ENCODE peak calls at places on chromosomes 12 and 14, in five cellular contexts. One of them, this sample, is unnamed.

GRCh38 chr12:53579545-53579955 is 46.6 kb downstream of the ATF7 start:
- ATAC-seq in activated CD4-positive, CD25-positive, alpha-beta regulatory T cell treated with anti-CD3 and anti-CD28 coated beads, Interleukin-2, amount 50 U/mL, for 24 hours: no peak
- ATAC-seq in natural killer cell: no peak
- ATAC-seq in RWPE2: no peak
- ATAC-seq in foreskin keratinocyte: no peak
- ATAC-seq in this sample: no peak

GRCh38 chr14:89164168-89165074 is 252.6 kb downstream of the FOXN3 start:
- ATAC-seq in natural killer cell: peak; percentile 55
- ATAC-seq in foreskin keratinocyte: no peak
- ATAC-seq in activated CD4-positive, CD25-positive, alpha-beta regulatory T cell treated with anti-CD3 and anti-CD28 coated beads, Interleukin-2, amount 50 U/mL, for 24 hours: no peak
- ATAC-seq in RWPE2: no peak
- ATAC-seq in this sample: no peak

GRCh38 chr12:104297477-104298113 is 5.9 kb upstream of the EID3 start:
- ATAC-seq in activated CD4-positive, CD25-positive, alpha-beta regulatory T cell treated with anti-CD3 and anti-CD28 coated beads, Interleukin-2, amount 50 U/mL, for 24 hours: no peak
- ATAC-seq in foreskin keratinocyte: no peak
- ATAC-seq in RWPE2: no peak
- ATAC-seq in natural killer cell: no peak
- ATAC-seq in this sample: no peak

GRCh38 chr14:26597136-26598080 is at the start of gene NOVA1:
- ATAC-seq in natural killer cell: no peak
- ATAC-seq in activated CD4-positive, CD25-positive, alpha-beta regulatory T cell treated with anti-CD3 and anti-CD28 coated beads, Interleukin-2, amount 50 U/mL, for 24 hours: no peak
- ATAC-seq in RWPE2: peak; percentile 76
- ATAC-seq in foreskin keratinocyte: peak; percentile 82
- ATAC-seq in this sample: peak; percentile 44

GRCh38 chr12:105955608-105955931 is 183.2 kb downstream of the NUAK1 start:
- ATAC-seq in natural killer cell: no peak
- ATAC-seq in RWPE2: no peak
- ATAC-seq in activated CD4-positive, CD25-positive, alpha-beta regulatory T cell treated with anti-CD3 and anti-CD28 coated beads, Interleukin-2, amount 50 U/mL, for 24 hours: no peak
- ATAC-seq in foreskin keratinocyte: no peak
- ATAC-seq in this sample: no peak

GRCh38 chr12:78863482-78864427 is 819 bp upstream of the SYT1 start:
- ATAC-seq in foreskin keratinocyte: peak; percentile 84
- ATAC-seq in activated CD4-positive, CD25-positive, alpha-beta regulatory T cell treated with anti-CD3 and anti-CD28 coated beads, Interleukin-2, amount 50 U/mL, for 24 hours: peak; percentile 9
- ATAC-seq in natural killer cell: no peak
- ATAC-seq in RWPE2: peak; percentile 80
- ATAC-seq in this sample: peak; percentile 48

GRCh38 chr12:106149096-106149784 is 10.5 kb upstream of the NUAK1 start:
- ATAC-seq in RWPE2: peak; percentile 58
- ATAC-seq in foreskin keratinocyte: peak; percentile 54
- ATAC-seq in activated CD4-positive, CD25-positive, alpha-beta regulatory T cell treated with anti-CD3 and anti-CD28 coated beads, Interleukin-2, amount 50 U/mL, for 24 hours: no peak
- ATAC-seq in natural killer cell: no peak
- ATAC-seq in this sample: no peak

GRCh38 chr12:100668939-100669536 is 95.6 kb downstream of the GAS2L3 start:
- ATAC-seq in foreskin keratinocyte: peak; percentile 94
- ATAC-seq in natural killer cell: no peak
- ATAC-seq in RWPE2: peak; percentile 93
- ATAC-seq in activated CD4-positive, CD25-positive, alpha-beta regulatory T cell treated with anti-CD3 and anti-CD28 coated beads, Interleukin-2, amount 50 U/mL, for 24 hours: peak; percentile 41
- ATAC-seq in this sample: peak; percentile 46

GRCh38 chr12:88579572-88579940 is 715 bp downstream of the KITLG start:
- ATAC-seq in activated CD4-positive, CD25-positive, alpha-beta regulatory T cell treated with anti-CD3 and anti-CD28 coated beads, Interleukin-2, amount 50 U/mL, for 24 hours: no peak
- ATAC-seq in foreskin keratinocyte: peak; percentile 33
- ATAC-seq in natural killer cell: no peak
- ATAC-seq in RWPE2: peak; percentile 50
- ATAC-seq in this sample: peak; percentile 54

GRCh38 chr12:121328620-121329019 is 23.6 kb downstream of the ANAPC5 start:
- ATAC-seq in activated CD4-positive, CD25-positive, alpha-beta regulatory T cell treated with anti-CD3 and anti-CD28 coated beads, Interleukin-2, amount 50 U/mL, for 24 hours: no peak
- ATAC-seq in natural killer cell: no peak
- ATAC-seq in foreskin keratinocyte: no peak
- ATAC-seq in RWPE2: no peak
- ATAC-seq in this sample: no peak

GRCh38 chr12:92538970-92539749 is 163.6 kb upstream of the PLEKHG7 start:
- ATAC-seq in activated CD4-positive, CD25-positive, alpha-beta regulatory T cell treated with anti-CD3 and anti-CD28 coated beads, Interleukin-2, amount 50 U/mL, for 24 hours: peak; percentile 65
- ATAC-seq in natural killer cell: peak; percentile 66
- ATAC-seq in foreskin keratinocyte: peak; percentile 80
- ATAC-seq in RWPE2: peak; percentile 94
- ATAC-seq in this sample: peak; percentile 78

GRCh38 chr14:101315802-101316296 is 245.4 kb upstream of the DIO3 start:
- ATAC-seq in foreskin keratinocyte: no peak
- ATAC-seq in activated CD4-positive, CD25-positive, alpha-beta regulatory T cell treated with anti-CD3 and anti-CD28 coated beads, Interleukin-2, amount 50 U/mL, for 24 hours: no peak
- ATAC-seq in natural killer cell: no peak
- ATAC-seq in RWPE2: no peak
- ATAC-seq in this sample: no peak

GRCh38 chr12:31557707-31558106 is 33.2 kb downstream of the DENND5B start:
- ATAC-seq in activated CD4-positive, CD25-positive, alpha-beta regulatory T cell treated with anti-CD3 and anti-CD28 coated beads, Interleukin-2, amount 50 U/mL, for 24 hours: no peak
- ATAC-seq in RWPE2: no peak
- ATAC-seq in foreskin keratinocyte: no peak
- ATAC-seq in natural killer cell: no peak
- ATAC-seq in this sample: no peak

GRCh38 chr12:13941258-13942249 is 39.8 kb downstream of the GRIN2B start:
- ATAC-seq in activated CD4-positive, CD25-positive, alpha-beta regulatory T cell treated with anti-CD3 and anti-CD28 coated beads, Interleukin-2, amount 50 U/mL, for 24 hours: peak; percentile 28
- ATAC-seq in foreskin keratinocyte: peak; percentile 83
- ATAC-seq in RWPE2: peak; percentile 67
- ATAC-seq in natural killer cell: no peak
- ATAC-seq in this sample: peak; percentile 84

GRCh38 chr12:25424186-25424854 is 128.8 kb downstream of the LMNTD1 start:
- ATAC-seq in RWPE2: no peak
- ATAC-seq in natural killer cell: no peak
- ATAC-seq in foreskin keratinocyte: no peak
- ATAC-seq in activated CD4-positive, CD25-positive, alpha-beta regulatory T cell treated with anti-CD3 and anti-CD28 coated beads, Interleukin-2, amount 50 U/mL, for 24 hours: no peak
- ATAC-seq in this sample: no peak

GRCh38 chr14:96354246-96354645 is 8.9 kb downstream of the ATG2B start:
- ATAC-seq in RWPE2: no peak
- ATAC-seq in activated CD4-positive, CD25-positive, alpha-beta regulatory T cell treated with anti-CD3 and anti-CD28 coated beads, Interleukin-2, amount 50 U/mL, for 24 hours: no peak
- ATAC-seq in foreskin keratinocyte: no peak
- ATAC-seq in natural killer cell: no peak
- ATAC-seq in this sample: no peak

GRCh38 chr14:91727121-91727520 is 4.8 kb downstream of the CATSPERB start:
- ATAC-seq in foreskin keratinocyte: no peak
- ATAC-seq in RWPE2: no peak
- ATAC-seq in natural killer cell: no peak
- ATAC-seq in activated CD4-positive, CD25-positive, alpha-beta regulatory T cell treated with anti-CD3 and anti-CD28 coated beads, Interleukin-2, amount 50 U/mL, for 24 hours: no peak
- ATAC-seq in this sample: no peak

GRCh38 chr14:56137842-56138241 is 19.6 kb downstream of the PELI2 start:
- ATAC-seq in natural killer cell: no peak
- ATAC-seq in activated CD4-positive, CD25-positive, alpha-beta regulatory T cell treated with anti-CD3 and anti-CD28 coated beads, Interleukin-2, amount 50 U/mL, for 24 hours: no peak
- ATAC-seq in RWPE2: no peak
- ATAC-seq in foreskin keratinocyte: no peak
- ATAC-seq in this sample: no peak

GRCh38 chr12:98990648-98991047 is 345.6 kb downstream of the APAF1 start:
- ATAC-seq in foreskin keratinocyte: peak; percentile 24
- ATAC-seq in activated CD4-positive, CD25-positive, alpha-beta regulatory T cell treated with anti-CD3 and anti-CD28 coated beads, Interleukin-2, amount 50 U/mL, for 24 hours: no peak
- ATAC-seq in RWPE2: no peak
- ATAC-seq in natural killer cell: no peak
- ATAC-seq in this sample: peak; percentile 75

GRCh38 chr14:93759781-93760307 is 28.4 kb downstream of the PRIMA1 start:
- ATAC-seq in activated CD4-positive, CD25-positive, alpha-beta regulatory T cell treated with anti-CD3 and anti-CD28 coated beads, Interleukin-2, amount 50 U/mL, for 24 hours: no peak
- ATAC-seq in natural killer cell: no peak
- ATAC-seq in RWPE2: no peak
- ATAC-seq in foreskin keratinocyte: no peak
- ATAC-seq in this sample: no peak

GRCh38 chr12:28217805-28218204 is 27.5 kb downstream of the CCDC91 start:
- ATAC-seq in activated CD4-positive, CD25-positive, alpha-beta regulatory T cell treated with anti-CD3 and anti-CD28 coated beads, Interleukin-2, amount 50 U/mL, for 24 hours: peak; percentile 21
- ATAC-seq in foreskin keratinocyte: no peak
- ATAC-seq in RWPE2: no peak
- ATAC-seq in natural killer cell: no peak
- ATAC-seq in this sample: no peak

GRCh38 chr14:90277581-90278198 is 21.3 kb downstream of the PSMC1 start:
- ATAC-seq in RWPE2: no peak
- ATAC-seq in activated CD4-positive, CD25-positive, alpha-beta regulatory T cell treated with anti-CD3 and anti-CD28 coated beads, Interleukin-2, amount 50 U/mL, for 24 hours: no peak
- ATAC-seq in natural killer cell: no peak
- ATAC-seq in foreskin keratinocyte: no peak
- ATAC-seq in this sample: no peak

GRCh38 chr12:106974525-106974924 is 12.4 kb downstream of the MTERF2 start:
- ATAC-seq in activated CD4-positive, CD25-positive, alpha-beta regulatory T cell treated with anti-CD3 and anti-CD28 coated beads, Interleukin-2, amount 50 U/mL, for 24 hours: no peak
- ATAC-seq in RWPE2: no peak
- ATAC-seq in natural killer cell: no peak
- ATAC-seq in foreskin keratinocyte: no peak
- ATAC-seq in this sample: no peak